ENCODE peak calls at places on chromosome 22, in nine cellular contexts. One of them, this sample, is unnamed.

GRCh38 chr22:29715240-29715639 is 4.6 kb upstream of the CABP7 start:
- DNase-seq in neural progenitor cell: no peak
- DNase-seq in GM23338: no peak
- DNase-seq in HCT116: no peak
- DNase-seq in PC-3: no peak
- DNase-seq in GM23248: no peak
- DNase-seq in MM.1S: no peak
- DNase-seq in OCI-LY7: no peak
- DNase-seq in SK-N-SH: peak
- DNase-seq in this sample: no peak

GRCh38 chr22:45645526-45646414 is 25.9 kb upstream of the ATXN10 start:
- DNase-seq in neural progenitor cell: peak
- DNase-seq in GM23338: peak
- DNase-seq in HCT116: peak
- DNase-seq in PC-3: peak
- DNase-seq in GM23248: peak
- DNase-seq in MM.1S: peak
- DNase-seq in OCI-LY7: peak
- DNase-seq in SK-N-SH: peak
- DNase-seq in this sample: peak

GRCh38 chr22:30204742-30205111 is 41.8 kb downstream of the LIF start:
- DNase-seq in neural progenitor cell: no peak
- DNase-seq in GM23338: no peak
- DNase-seq in HCT116: no peak
- DNase-seq in PC-3: no peak
- DNase-seq in GM23248: peak
- DNase-seq in MM.1S: no peak
- DNase-seq in OCI-LY7: no peak
- DNase-seq in SK-N-SH: peak
- DNase-seq in this sample: peak

GRCh38 chr22:30227438-30228228 is 18.9 kb downstream of the LIF start:
- DNase-seq in neural progenitor cell: no peak
- DNase-seq in GM23338: no peak
- DNase-seq in HCT116: no peak
- DNase-seq in PC-3: no peak
- DNase-seq in GM23248: no peak
- DNase-seq in MM.1S: no peak
- DNase-seq in OCI-LY7: no peak
- DNase-seq in SK-N-SH: no peak
- DNase-seq in this sample: no peak

GRCh38 chr22:36762687-36763260 is 13.1 kb downstream of the IFT27 start:
- DNase-seq in neural progenitor cell: no peak
- DNase-seq in GM23338: no peak
- DNase-seq in HCT116: no peak
- DNase-seq in PC-3: no peak
- DNase-seq in GM23248: peak
- DNase-seq in MM.1S: no peak
- DNase-seq in OCI-LY7: no peak
- DNase-seq in SK-N-SH: no peak
- DNase-seq in this sample: peak

GRCh38 chr22:37043828-37044538 is 7.6 kb upstream of the KCTD17 start:
- DNase-seq in neural progenitor cell: peak
- DNase-seq in GM23338: peak
- DNase-seq in HCT116: peak
- DNase-seq in PC-3: peak
- DNase-seq in GM23248: peak
- DNase-seq in MM.1S: peak
- DNase-seq in OCI-LY7: peak
- DNase-seq in SK-N-SH: peak
- DNase-seq in this sample: peak

GRCh38 chr22:29715705-29716104 is 4.1 kb upstream of the CABP7 start:
- DNase-seq in neural progenitor cell: no peak
- DNase-seq in GM23338: no peak
- DNase-seq in HCT116: no peak
- DNase-seq in PC-3: no peak
- DNase-seq in GM23248: no peak
- DNase-seq in MM.1S: no peak
- DNase-seq in OCI-LY7: no peak
- DNase-seq in SK-N-SH: no peak
- DNase-seq in this sample: no peak

GRCh38 chr22:29704528-29705285 is 15.1 kb upstream of the CABP7 start:
- DNase-seq in neural progenitor cell: no peak
- DNase-seq in GM23338: no peak
- DNase-seq in HCT116: no peak
- DNase-seq in PC-3: peak
- DNase-seq in GM23248: peak
- DNase-seq in MM.1S: no peak
- DNase-seq in OCI-LY7: peak
- DNase-seq in SK-N-SH: peak
- DNase-seq in this sample: peak

GRCh38 chr22:32308191-32308590 is 49.5 kb upstream of the RFPL3 start:
- DNase-seq in neural progenitor cell: no peak
- DNase-seq in GM23338: no peak
- DNase-seq in HCT116: no peak
- DNase-seq in PC-3: no peak
- DNase-seq in GM23248: no peak
- DNase-seq in MM.1S: no peak
- DNase-seq in OCI-LY7: no peak
- DNase-seq in SK-N-SH: no peak
- DNase-seq in this sample: no peak

GRCh38 chr22:37404126-37404525 is 23.2 kb downstream of the ELFN2 start:
- DNase-seq in neural progenitor cell: no peak
- DNase-seq in GM23338: no peak
- DNase-seq in HCT116: no peak
- DNase-seq in PC-3: no peak
- DNase-seq in GM23248: no peak
- DNase-seq in MM.1S: no peak
- DNase-seq in OCI-LY7: no peak
- DNase-seq in SK-N-SH: no peak
- DNase-seq in this sample: no peak

GRCh38 chr22:42283288-42284229 is 13.1 kb upstream of the TCF20 start:
- DNase-seq in neural progenitor cell: peak
- DNase-seq in GM23338: no peak
- DNase-seq in HCT116: no peak
- DNase-seq in PC-3: no peak
- DNase-seq in GM23248: peak
- DNase-seq in MM.1S: no peak
- DNase-seq in OCI-LY7: no peak
- DNase-seq in SK-N-SH: peak
- DNase-seq in this sample: peak

GRCh38 chr22:47663615-47664605 is 901.5 kb downstream of the TBC1D22A start:
- DNase-seq in neural progenitor cell: no peak
- DNase-seq in GM23338: no peak
- DNase-seq in HCT116: no peak
- DNase-seq in PC-3: no peak
- DNase-seq in GM23248: no peak
- DNase-seq in MM.1S: no peak
- DNase-seq in OCI-LY7: no peak
- DNase-seq in SK-N-SH: no peak
- DNase-seq in this sample: no peak

GRCh38 chr22:27149886-27150529 is 492.6 kb downstream of the MIAT start:
- DNase-seq in neural progenitor cell: no peak
- DNase-seq in GM23338: no peak
- DNase-seq in HCT116: no peak
- DNase-seq in PC-3: no peak
- DNase-seq in GM23248: peak
- DNase-seq in MM.1S: no peak
- DNase-seq in OCI-LY7: no peak
- DNase-seq in SK-N-SH: no peak
- DNase-seq in this sample: no peak

GRCh38 chr22:29080061-29080975 is 7.5 kb downstream of the KREMEN1 start:
- DNase-seq in neural progenitor cell: no peak
- DNase-seq in GM23338: no peak
- DNase-seq in HCT116: no peak
- DNase-seq in PC-3: peak
- DNase-seq in GM23248: peak
- DNase-seq in MM.1S: no peak
- DNase-seq in OCI-LY7: no peak
- DNase-seq in SK-N-SH: peak
- DNase-seq in this sample: no peak

GRCh38 chr22:46797355-46797754 is 34.9 kb downstream of the TBC1D22A start:
- DNase-seq in neural progenitor cell: no peak
- DNase-seq in GM23338: peak
- DNase-seq in HCT116: no peak
- DNase-seq in PC-3: peak
- DNase-seq in GM23248: peak
- DNase-seq in MM.1S: no peak
- DNase-seq in OCI-LY7: peak
- DNase-seq in SK-N-SH: no peak
- DNase-seq in this sample: peak

GRCh38 chr22:31501738-31502137 is 5.4 kb downstream of the SFI1 start:
- DNase-seq in neural progenitor cell: no peak
- DNase-seq in GM23338: no peak
- DNase-seq in HCT116: no peak
- DNase-seq in PC-3: no peak
- DNase-seq in GM23248: no peak
- DNase-seq in MM.1S: no peak
- DNase-seq in OCI-LY7: no peak
- DNase-seq in SK-N-SH: no peak
- DNase-seq in this sample: no peak

GRCh38 chr22:48919187-48919590 is 908.5 kb downstream of the BRD1 start:
- DNase-seq in neural progenitor cell: peak
- DNase-seq in GM23338: no peak
- DNase-seq in HCT116: no peak
- DNase-seq in PC-3: no peak
- DNase-seq in GM23248: no peak
- DNase-seq in MM.1S: no peak
- DNase-seq in OCI-LY7: no peak
- DNase-seq in SK-N-SH: no peak
- DNase-seq in this sample: no peak
- H3K27ac ChIP-seq in neural progenitor cell: no peak
- H3K27ac ChIP-seq in GM23338: no peak
- H3K27ac ChIP-seq in HCT116: no peak
- H3K27ac ChIP-seq in PC-3: no peak
- H3K27ac ChIP-seq in GM23248: no peak
- H3K27ac ChIP-seq in MM.1S: no peak
- H3K27ac ChIP-seq in OCI-LY7: no peak
- H3K27ac ChIP-seq in SK-N-SH: no peak
- H3K27ac ChIP-seq in this sample: no peak

DNA sequence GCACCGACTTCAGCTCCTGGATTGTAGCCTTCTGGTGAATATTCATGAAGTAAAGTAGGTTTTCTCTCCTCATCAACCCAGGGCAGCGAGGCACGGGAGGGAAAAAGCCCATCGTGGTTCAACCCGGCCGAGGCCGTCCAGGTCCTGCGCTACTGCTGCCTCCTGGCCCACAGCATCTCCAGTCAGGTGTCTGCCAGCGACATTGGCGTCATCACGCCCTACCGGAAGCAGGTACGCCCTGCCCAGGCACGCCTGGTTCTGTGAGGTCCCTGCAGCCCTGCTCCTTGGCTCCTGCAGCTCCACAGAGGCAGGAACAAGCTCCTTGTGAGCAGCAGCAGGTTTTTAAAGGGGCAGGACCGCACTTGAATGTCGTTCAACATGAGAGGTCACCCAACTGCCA is 12.6 kb upstream of the PANX2 start:
- DNase-seq in neural progenitor cell: no peak
- DNase-seq in GM23338: no peak
- DNase-seq in HCT116: no peak
- DNase-seq in PC-3: no peak
- DNase-seq in GM23248: no peak
- DNase-seq in MM.1S: no peak
- DNase-seq in OCI-LY7: no peak
- DNase-seq in SK-N-SH: no peak
- DNase-seq in this sample: no peak
- TF ChIP-seq EZH2phosphoT487 in neural progenitor cell: no peak
- TF ChIP-seq EZH2phosphoT487 in GM23338: no peak
- TF ChIP-seq EZH2phosphoT487 in HCT116: no peak
- TF ChIP-seq EZH2phosphoT487 in PC-3: no peak
- TF ChIP-seq EZH2phosphoT487 in GM23248: no peak
- TF ChIP-seq EZH2phosphoT487 in MM.1S: no peak
- TF ChIP-seq EZH2phosphoT487 in OCI-LY7: no peak
- TF ChIP-seq EZH2phosphoT487 in SK-N-SH: no peak
- TF ChIP-seq EZH2phosphoT487 in this sample: no peak

GRCh38 chr22:43295173-43295572 is 48.0 kb downstream of the SCUBE1 start:
- DNase-seq in neural progenitor cell: no peak
- DNase-seq in GM23338: no peak
- DNase-seq in HCT116: no peak
- DNase-seq in PC-3: no peak
- DNase-seq in GM23248: no peak
- DNase-seq in MM.1S: no peak
- DNase-seq in OCI-LY7: no peak
- DNase-seq in SK-N-SH: no peak
- DNase-seq in this sample: no peak

GRCh38 chr22:43298062-43298801 is 44.9 kb downstream of the SCUBE1 start:
- DNase-seq in neural progenitor cell: peak
- DNase-seq in GM23338: no peak
- DNase-seq in HCT116: no peak
- DNase-seq in PC-3: no peak
- DNase-seq in GM23248: peak
- DNase-seq in MM.1S: no peak
- DNase-seq in OCI-LY7: no peak
- DNase-seq in SK-N-SH: peak
- DNase-seq in this sample: peak

GRCh38 chr22:43297246-43298061 is 45.7 kb downstream of the SCUBE1 start:
- DNase-seq in neural progenitor cell: no peak
- DNase-seq in GM23338: no peak
- DNase-seq in HCT116: no peak
- DNase-seq in PC-3: no peak
- DNase-seq in GM23248: no peak
- DNase-seq in MM.1S: no peak
- DNase-seq in OCI-LY7: no peak
- DNase-seq in SK-N-SH: no peak
- DNase-seq in this sample: no peak

GRCh38 chr22:43295660-43296059 is 47.5 kb downstream of the SCUBE1 start:
- DNase-seq in neural progenitor cell: no peak
- DNase-seq in GM23338: no peak
- DNase-seq in HCT116: no peak
- DNase-seq in PC-3: no peak
- DNase-seq in GM23248: no peak
- DNase-seq in MM.1S: no peak
- DNase-seq in OCI-LY7: no peak
- DNase-seq in SK-N-SH: no peak
- DNase-seq in this sample: no peak

GRCh38 chr22:43296279-43296902 is 46.8 kb downstream of the SCUBE1 start:
- DNase-seq in neural progenitor cell: peak
- DNase-seq in GM23338: no peak
- DNase-seq in HCT116: no peak
- DNase-seq in PC-3: no peak
- DNase-seq in GM23248: no peak
- DNase-seq in MM.1S: no peak
- DNase-seq in OCI-LY7: no peak
- DNase-seq in SK-N-SH: no peak
- DNase-seq in this sample: peak
- H3K27ac ChIP-seq in neural progenitor cell: no peak
- H3K27ac ChIP-seq in GM23338: no peak
- H3K27ac ChIP-seq in HCT116: no peak
- H3K27ac ChIP-seq in PC-3: no peak
- H3K27ac ChIP-seq in GM23248: no peak
- H3K27ac ChIP-seq in MM.1S: no peak
- H3K27ac ChIP-seq in OCI-LY7: no peak
- H3K27ac ChIP-seq in SK-N-SH: no peak
- H3K27ac ChIP-seq in this sample: peak

DNA sequence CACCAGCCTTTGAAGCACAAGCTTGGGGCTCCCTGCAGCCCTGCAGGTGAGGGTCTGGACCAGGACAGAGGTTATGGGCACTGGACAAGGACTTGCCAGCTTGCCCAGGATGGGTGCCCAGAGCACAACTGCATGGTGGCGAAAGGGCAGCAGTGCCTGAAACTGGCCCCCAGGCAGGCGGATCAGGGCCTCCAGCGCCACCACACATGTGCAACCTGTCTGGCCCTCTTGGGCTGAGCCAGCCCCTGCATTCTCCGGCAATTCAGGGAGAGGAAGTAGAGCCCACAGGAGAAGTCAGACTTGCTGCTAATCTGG is 18.8 kb downstream of the MB start:
- DNase-seq in neural progenitor cell: no peak
- DNase-seq in GM23338: no peak
- DNase-seq in HCT116: no peak
- DNase-seq in PC-3: no peak
- DNase-seq in GM23248: no peak
- DNase-seq in MM.1S: no peak
- DNase-seq in OCI-LY7: no peak
- DNase-seq in SK-N-SH: no peak
- DNase-seq in this sample: no peak
- TF ChIP-seq EZH2phosphoT487 in neural progenitor cell: no peak
- TF ChIP-seq EZH2phosphoT487 in GM23338: no peak
- TF ChIP-seq EZH2phosphoT487 in HCT116: no peak
- TF ChIP-seq EZH2phosphoT487 in PC-3: no peak
- TF ChIP-seq EZH2phosphoT487 in GM23248: no peak
- TF ChIP-seq EZH2phosphoT487 in MM.1S: no peak
- TF ChIP-seq EZH2phosphoT487 in OCI-LY7: no peak
- TF ChIP-seq EZH2phosphoT487 in SK-N-SH: no peak
- TF ChIP-seq EZH2phosphoT487 in this sample: no peak